ENCODE peak calls at places on chromosomes 3 and 15, in five cellular contexts. H, R, F, X and T are unnamed samples.

GRCh38 chr3:16724487-16724886 is 119.3 kb upstream of the DAZL start:
- DNase-seq in F (no peak), R (no peak), H (no peak), X (no peak), T (no peak)

GRCh38 chr3:8157640-8158039 is 344.0 kb upstream of the LMCD1 start:
- DNase-seq in H (no peak), F (no peak), X (no peak), R (no peak), T (no peak)

GRCh38 chr3:133930341-133930933 is 34.8 kb upstream of the RAB6B start:
- DNase-seq in H (peak), R (peak), F (no peak), X (peak), T (no peak)

GRCh38 chr15:45918839-45919238 is 284.0 kb downstream of the SQOR start:
- DNase-seq in R (no peak), X (no peak), H (no peak), F (no peak), T (no peak)

GRCh38 chr3:25281041-25281842 is 146.8 kb upstream of the RARB start:
- DNase-seq in H (no peak), X (no peak), F (no peak), R (no peak), T (no peak)

GRCh38 chr15:36894062-36894461 is 206.3 kb downstream of the MEIS2 start:
- DNase-seq in R (no peak), X (no peak), H (no peak), F (no peak), T (no peak)

GRCh38 chr15:101294731-101295606 is at the start of gene SNRPA1:
- DNase-seq in X (peak), R (peak), F (peak), H (peak), T (peak)

GRCh38 chr3:168123211-168124173 is 27.8 kb upstream of the GOLIM4 start:
- DNase-seq in F (no peak), X (no peak), H (no peak), R (no peak), T (no peak)

GRCh38 chr15:91126080-91126479 is 26.0 kb downstream of the SV2B start:
- DNase-seq in F (no peak), R (no peak), X (no peak), H (no peak), T (no peak)

GRCh38 chr15:60385620-60386552 is 11.9 kb downstream of the ANXA2 start:
- DNase-seq in X (no peak), R (no peak), F (no peak), H (no peak), T (no peak)

GRCh38 chr3:127800508-127800907 is 21.8 kb downstream of the MGLL start:
- DNase-seq in X (no peak), F (no peak), R (no peak), H (no peak), T (no peak)

GRCh38 chr3:53750253-53751210 is 95.7 kb downstream of the CHDH start:
- DNase-seq in H (no peak), F (no peak), R (no peak), X (no peak), T (no peak)

GRCh38 chr3:99910752-99911151 is 93.1 kb downstream of the CMSS1 start:
- DNase-seq in X (no peak), F (no peak), R (no peak), H (no peak), T (no peak)
- TF ChIP-seq ATF2 in X (no peak), F (no peak), R (no peak), H (no peak), T (no peak)

GRCh38 chr3:62097121-62097520 is 276.2 kb downstream of the FEZF2 start:
- DNase-seq in F (no peak), R (no peak), H (no peak), X (no peak), T (no peak)
- TF ChIP-seq SP1 in F (no peak), R (no peak), H (no peak), X (no peak), T (no peak)

GRCh38 chr3:117837391-117837790 is 1127.8 kb downstream of the TUSC7 start:
- DNase-seq in R (no peak), H (no peak), F (no peak), X (no peak), T (no peak)
- TF ChIP-seq ATF2 in R (no peak), H (no peak), F (no peak), X (no peak), T (no peak)

GRCh38 chr3:63470745-63471144 is 181.7 kb upstream of the SNTN start:
- DNase-seq in H (no peak), R (no peak), X (no peak), F (peak), T (no peak)
- TF ChIP-seq SP1 in H (no peak), R (no peak), X (no peak), F (no peak), T (no peak)

GRCh38 chr3:136197159-136197715 is 1.1 kb upstream of the MSL2 start:
- DNase-seq in H (no peak), X (peak), F (no peak), R (no peak), T (no peak)
- TF ChIP-seq ATF2 in H (no peak), X (no peak), F (no peak), R (no peak), T (no peak)

GRCh38 chr3:110165753-110166152 is 828.4 kb upstream of the DPPA4 start:
- DNase-seq in H (no peak), F (no peak), X (no peak), R (no peak), T (peak)

GRCh38 chr3:110164632-110165240 is 827.4 kb upstream of the DPPA4 start:
- DNase-seq in F (no peak), X (no peak), R (no peak), H (no peak), T (no peak)

GRCh38 chr3:110166791-110167190 is 829.4 kb upstream of the DPPA4 start:
- DNase-seq in X (no peak), H (no peak), R (no peak), F (no peak), T (no peak)

GRCh38 chr3:110165344-110165743 is 828.0 kb upstream of the DPPA4 start:
- DNase-seq in H (no peak), X (no peak), F (no peak), R (no peak), T (no peak)
- TF ChIP-seq SP1 in H (no peak), X (no peak), F (no peak), R (no peak), T (no peak)

GRCh38 chr15:75727851-75728715 is 15.4 kb upstream of the CSPG4 start:
- DNase-seq in F (no peak), X (peak), R (no peak), H (peak), T (peak)
- TF ChIP-seq ATF2 in F (no peak), X (no peak), R (no peak), H (no peak), T (no peak)

GRCh38 chr3:112774293-112774926 is 72.3 kb downstream of the CD200R1L start:
- DNase-seq in F (no peak), X (no peak), H (no peak), R (no peak), T (no peak)

GRCh38 chr3:112773864-112774263 is 72.8 kb downstream of the CD200R1L start:
- DNase-seq in X (no peak), F (peak), R (no peak), H (no peak), T (no peak)

GRCh38 chr3:112776836-112777235 is 69.8 kb downstream of the CD200R1L start:
- DNase-seq in X (no peak), R (no peak), H (no peak), F (no peak), T (no peak)

GRCh38 chr3:112775011-112775742 is 71.5 kb downstream of the CD200R1L start:
- DNase-seq in F (no peak), R (no peak), X (no peak), H (no peak), T (no peak)

GRCh38 chr3:112776000-112776399 is 70.7 kb downstream of the CD200R1L start:
- DNase-seq in X (no peak), H (no peak), F (no peak), R (no peak), T (no peak)
- TF ChIP-seq SP1 in X (no peak), H (no peak), F (no peak), R (no peak), T (no peak)

GRCh38 chr15:99721104-99721778 is 12.0 kb downstream of the LYSMD4 start:
- DNase-seq in X (peak), R (no peak), H (no peak), F (no peak), T (no peak)

GRCh38 chr15:99717129-99718024 is 15.9 kb downstream of the LYSMD4 start:
- DNase-seq in H (no peak), X (no peak), R (no peak), F (no peak), T (no peak)

GRCh38 chr15:99718421-99718820 is 14.8 kb downstream of the LYSMD4 start:
- DNase-seq in R (no peak), X (no peak), F (no peak), H (no peak), T (no peak)

GRCh38 chr15:99720533-99720932 is 12.7 kb downstream of the LYSMD4 start:
- DNase-seq in F (no peak), H (no peak), X (no peak), R (no peak), T (no peak)

GRCh38 chr15:99719096-99719541 is 14.1 kb downstream of the LYSMD4 start:
- DNase-seq in H (no peak), X (no peak), R (no peak), F (peak), T (no peak)
- TF ChIP-seq ATF2 in H (no peak), X (no peak), R (no peak), F (peak), T (no peak)